ENCODE peak calls at places on chromosomes 12 and 14, in nine cellular contexts. O, B, P, D, S, R, G, T and Y are unnamed samples.

GRCh38 chr12:63206908-63207307 is 55.9 kb upstream of the AVPR1A start:
- DNase-seq in G (no peak), B (peak), T (no peak), O (no peak), R (no peak), P (no peak), D (peak), S (no peak), Y (peak)

GRCh38 chr14:32049361-32050103 is 27.6 kb upstream of the ARHGAP5 start:
- DNase-seq in T (no peak), B (no peak), D (no peak), R (no peak), S (no peak), O (no peak), P (no peak), G (no peak), Y (peak)

GRCh38 chr14:65847065-65847847 is 434.7 kb downstream of the FUT8 start:
- DNase-seq in P (no peak), T (no peak), D (no peak), S (peak), R (no peak), O (peak), B (no peak), G (no peak), Y (no peak)

GRCh38 chr14:90483551-90483950 is 86.7 kb downstream of the CALM1 start:
- DNase-seq in T (no peak), G (no peak), R (peak), D (no peak), B (no peak), S (no peak), O (no peak), P (no peak), Y (no peak)

GRCh38 chr14:100105357-100106169 is 40.3 kb downstream of the EVL start:
- DNase-seq in R (no peak), D (no peak), S (no peak), B (no peak), P (no peak), G (no peak), T (no peak), O (no peak), Y (no peak)

GRCh38 chr12:2876431-2877046 is 435 bp downstream of the FOXM1 start:
- DNase-seq in T (no peak), B (peak), G (no peak), D (no peak), R (peak), S (peak), O (peak), P (no peak), Y (peak)

GRCh38 chr14:77509366-77509765 is 10.8 kb upstream of the ISM2 start:
- DNase-seq in G (no peak), R (no peak), D (no peak), O (no peak), T (no peak), B (no peak), P (no peak), S (no peak), Y (no peak)

GRCh38 chr14:78170203-78170602 is at the start of gene NRXN3:
- DNase-seq in P (peak), B (no peak), T (no peak), R (peak), O (no peak), D (peak), S (no peak), G (peak), Y (no peak)

GRCh38 chr14:61644185-61644584 is 51.1 kb upstream of the HIF1A start:
- DNase-seq in G (no peak), B (no peak), R (no peak), D (no peak), S (peak), P (no peak), T (no peak), O (no peak), Y (no peak)

GRCh38 chr12:121110211-121110940 is 22.3 kb upstream of the P2RX7 start:
- DNase-seq in R (peak), T (peak), D (peak), P (peak), G (peak), O (peak), B (peak), S (peak), Y (peak)

GRCh38 chr12:16389594-16389993 is 42.1 kb downstream of the MGST1 start:
- DNase-seq in B (peak), R (no peak), P (no peak), O (no peak), D (peak), S (no peak), G (no peak), T (no peak), Y (peak)

GRCh38 chr12:125518074-125518473 is 452.8 kb downstream of the AACS start:
- DNase-seq in R (peak), P (peak), B (no peak), O (no peak), D (peak), S (no peak), T (no peak), G (no peak), Y (no peak)

GRCh38 chr12:57849035-57849434 is 2.5 kb upstream of the CTDSP2 start:
- DNase-seq in G (no peak), P (no peak), O (no peak), D (no peak), B (no peak), S (no peak), T (no peak), R (no peak), Y (no peak)

GRCh38 chr14:51035611-51036192 is 59.2 kb downstream of the TRIM9 start:
- DNase-seq in G (no peak), O (no peak), S (no peak), R (no peak), T (no peak), D (peak), B (no peak), P (no peak), Y (peak)

GRCh38 chr14:24426912-24427536 is 2.4 kb downstream of the CBLN3 start:
- DNase-seq in T (no peak), P (no peak), R (peak), G (no peak), S (peak), O (no peak), D (peak), B (no peak), Y (no peak)

GRCh38 chr14:103067231-103067954 is 10.0 kb upstream of the CDC42BPB start:
- DNase-seq in S (no peak), P (no peak), G (no peak), O (no peak), B (peak), D (no peak), T (peak), R (no peak), Y (peak)

DNA sequence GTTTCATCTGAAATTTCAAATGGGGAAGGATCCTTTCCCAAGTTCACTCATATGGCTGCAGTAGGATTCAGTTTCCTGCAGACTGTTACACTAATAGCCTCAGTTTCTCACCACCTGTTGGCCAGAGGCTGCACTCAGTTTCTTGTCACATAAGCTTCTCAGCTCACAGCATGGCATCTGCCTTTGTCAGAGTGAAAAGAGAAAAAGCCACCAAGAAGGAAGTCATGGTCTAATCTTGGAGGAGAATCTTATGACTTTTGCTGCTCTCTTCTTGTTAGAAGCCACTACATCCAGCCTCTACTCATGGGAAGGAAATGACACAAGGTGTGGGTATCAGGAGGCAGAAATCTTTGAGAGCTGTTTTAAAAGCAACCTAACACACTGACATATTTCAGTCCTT is 39.4 kb upstream of the BTG1 start:
- DNase-seq in P (no peak), G (no peak), R (no peak), O (peak), B (no peak), S (peak), D (no peak), T (no peak), Y (no peak)
- TF ChIP-seq EZH2phosphoT487 in P (no peak), G (no peak), R (no peak), O (no peak), B (no peak), S (no peak), D (no peak), T (no peak), Y (no peak)

GRCh38 chr12:130154276-130154675 is 8.0 kb upstream of the FZD10 start:
- DNase-seq in R (no peak), O (no peak), G (no peak), T (no peak), S (no peak), B (no peak), D (no peak), P (no peak), Y (no peak)
- TF ChIP-seq EZH2phosphoT487 in R (no peak), O (no peak), G (no peak), T (no peak), S (no peak), B (no peak), D (no peak), P (no peak), Y (no peak)

DNA sequence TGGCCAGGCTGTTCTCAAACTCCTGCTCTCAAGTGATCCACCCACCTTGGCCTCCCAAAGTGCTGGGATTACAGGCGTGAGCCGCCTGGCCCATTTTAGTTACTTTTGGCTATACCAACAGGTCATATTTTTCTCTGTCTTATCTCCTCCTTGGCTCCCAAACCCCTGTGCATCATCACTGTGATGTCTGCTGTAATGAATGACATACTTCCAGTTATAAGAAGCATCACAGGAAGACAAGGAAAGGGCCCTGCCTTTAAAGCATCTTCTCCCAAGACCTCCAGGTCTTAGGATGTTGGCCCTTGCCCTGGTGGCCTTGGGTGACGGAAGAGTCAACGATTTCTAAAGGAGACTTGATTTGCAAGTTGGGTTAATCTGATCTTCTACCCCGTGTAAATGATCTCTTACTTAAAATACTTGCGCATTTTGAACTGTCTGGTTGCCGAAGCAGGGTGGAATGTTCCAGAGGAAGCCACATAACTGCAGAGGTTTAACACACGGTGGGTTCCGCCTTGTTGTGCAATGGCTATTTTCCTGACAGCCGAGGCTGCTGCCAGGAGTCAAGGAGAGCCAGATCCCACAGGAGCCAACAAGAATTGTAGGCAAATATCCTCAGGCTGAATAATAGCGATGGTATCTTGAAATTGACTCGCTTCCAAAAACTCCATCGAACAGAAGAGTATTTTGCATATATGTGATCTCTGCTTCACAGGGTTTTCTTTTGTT is 55.7 kb upstream of the PLXNC1 start:
- DNase-seq in R (no peak), T (no peak), B (peak), G (no peak), S (no peak), O (no peak), D (no peak), P (no peak), Y (peak)
- TF ChIP-seq EZH2phosphoT487 in R (no peak), T (no peak), B (no peak), G (no peak), S (no peak), O (no peak), D (no peak), P (no peak), Y (no peak)

GRCh38 chr12:91948504-91948903 is 197.1 kb downstream of the BTG1 start:
- DNase-seq in D (no peak), B (no peak), P (no peak), O (no peak), G (no peak), S (no peak), R (no peak), T (no peak), Y (no peak)

GRCh38 chr12:91952916-91953315 is 192.7 kb downstream of the BTG1 start:
- DNase-seq in D (peak), O (no peak), S (no peak), G (no peak), T (no peak), B (no peak), P (no peak), R (no peak), Y (peak)

GRCh38 chr12:91944637-91945036 is 201.0 kb downstream of the BTG1 start:
- DNase-seq in G (no peak), P (no peak), T (no peak), O (no peak), R (no peak), B (no peak), S (no peak), D (no peak), Y (no peak)

GRCh38 chr12:91951571-91951970 is 194.1 kb downstream of the BTG1 start:
- DNase-seq in R (no peak), P (no peak), O (no peak), T (no peak), S (no peak), B (peak), D (no peak), G (no peak), Y (peak)

GRCh38 chr12:91947459-91947858 is 198.2 kb downstream of the BTG1 start:
- DNase-seq in R (no peak), P (no peak), T (no peak), G (no peak), B (no peak), S (no peak), O (no peak), D (no peak), Y (no peak)
- TF ChIP-seq EZH2phosphoT487 in R (no peak), P (no peak), T (no peak), G (no peak), B (no peak), S (no peak), O (no peak), D (no peak), Y (no peak)

GRCh38 chr14:101231828-101232227 is 328.3 kb upstream of the RTL1 start:
- DNase-seq in G (no peak), O (no peak), S (no peak), P (no peak), R (no peak), T (no peak), D (no peak), B (no peak), Y (no peak)
- TF ChIP-seq EZH2phosphoT487 in G (no peak), O (no peak), S (no peak), P (no peak), R (no peak), T (no peak), D (no peak), B (no peak), Y (no peak)

DNA sequence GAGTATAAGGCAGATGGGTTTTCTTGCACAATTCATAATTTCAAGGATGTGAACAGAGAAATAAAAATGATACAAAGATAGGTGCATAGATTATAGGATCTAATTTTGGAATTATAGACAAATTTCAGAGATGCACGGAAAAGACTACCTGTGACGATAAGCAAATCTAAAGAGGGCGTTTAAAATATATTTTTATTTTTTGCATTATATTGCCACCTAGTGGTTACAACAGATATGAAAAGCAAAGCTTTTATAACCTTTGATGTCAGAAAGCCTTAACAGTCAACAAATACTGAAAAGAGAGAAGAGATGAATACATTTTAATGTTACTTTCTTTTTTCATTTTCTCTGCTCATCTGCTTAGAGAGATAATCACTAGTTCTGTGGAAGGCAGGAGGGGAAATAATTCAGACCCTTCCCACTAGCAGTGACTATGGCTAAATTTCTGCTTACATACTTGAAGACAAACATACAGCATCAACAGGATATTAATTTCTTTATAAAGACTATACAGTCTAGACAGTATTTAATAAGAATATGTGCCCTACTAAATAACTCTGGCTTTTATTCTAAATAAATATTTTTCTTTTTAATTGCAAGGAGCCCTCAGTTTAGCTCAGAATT is 46.3 kb downstream of the NTS start:
- DNase-seq in D (peak), S (peak), T (peak), O (peak), R (peak), B (peak), P (peak), G (peak), Y (peak)
- TF ChIP-seq EZH2phosphoT487 in D (no peak), S (no peak), T (no peak), O (no peak), R (no peak), B (no peak), P (no peak), G (no peak), Y (no peak)

GRCh38 chr14:104433401-104434213 is 146.0 kb upstream of the C14orf180 start:
- DNase-seq in G (peak), T (no peak), B (no peak), R (no peak), P (no peak), O (no peak), S (no peak), D (no peak), Y (no peak)
- TF ChIP-seq EZH2phosphoT487 in G (no peak), T (no peak), B (no peak), R (no peak), P (no peak), O (no peak), S (no peak), D (no peak), Y (no peak)